ENCODE peak calls at places on chromosomes 4 and X, in seven cellular contexts. One of them, this sample, is unnamed.

GRCh38 chr4:52979020-52979419 is 116.9 kb downstream of the RASL11B start:
- DNase-seq in H9: no peak
- DNase-seq in MCF 10A: peak
- DNase-seq in fibroblast of lung: no peak
- DNase-seq in ovary: no peak
- DNase-seq in cardiac muscle cell: no peak
- DNase-seq in fibroblast of the aortic adventitia: no peak
- DNase-seq in this sample: no peak

GRCh38 chr4:73740353-73740778 is at the start of gene CXCL8:
- DNase-seq in fibroblast of lung: peak
- DNase-seq in cardiac muscle cell: peak
- DNase-seq in ovary: peak
- DNase-seq in MCF 10A: peak
- DNase-seq in fibroblast of the aortic adventitia: peak
- DNase-seq in H9: no peak
- DNase-seq in this sample: no peak

GRCh38 chrX:43633081-43633480 is 23.0 kb upstream of the MAOA start:
- DNase-seq in ovary: no peak
- DNase-seq in H9: no peak
- DNase-seq in cardiac muscle cell: no peak
- DNase-seq in MCF 10A: no peak
- DNase-seq in fibroblast of the aortic adventitia: no peak
- DNase-seq in fibroblast of lung: no peak
- DNase-seq in this sample: no peak

GRCh38 chr4:122356317-122356818 is 22.4 kb upstream of the ADAD1 start:
- DNase-seq in fibroblast of the aortic adventitia: no peak
- DNase-seq in cardiac muscle cell: no peak
- DNase-seq in MCF 10A: no peak
- DNase-seq in fibroblast of lung: no peak
- DNase-seq in H9: no peak
- DNase-seq in ovary: no peak
- DNase-seq in this sample: no peak

GRCh38 chrX:1465261-1466231 is 12.8 kb upstream of the ASMTL start:
- DNase-seq in fibroblast of the aortic adventitia: no peak
- DNase-seq in ovary: no peak
- DNase-seq in fibroblast of lung: no peak
- DNase-seq in H9: peak
- DNase-seq in cardiac muscle cell: no peak
- DNase-seq in MCF 10A: no peak
- DNase-seq in this sample: no peak

GRCh38 chrX:47586043-47586787 is 4.0 kb downstream of the TIMP1 start:
- DNase-seq in cardiac muscle cell: no peak
- DNase-seq in ovary: no peak
- DNase-seq in fibroblast of lung: no peak
- DNase-seq in fibroblast of the aortic adventitia: no peak
- DNase-seq in MCF 10A: no peak
- DNase-seq in H9: no peak
- DNase-seq in this sample: no peak

GRCh38 chrX:64202808-64203320 is 2.6 kb downstream of the AMER1 start:
- DNase-seq in cardiac muscle cell: no peak
- DNase-seq in fibroblast of the aortic adventitia: no peak
- DNase-seq in H9: no peak
- DNase-seq in MCF 10A: no peak
- DNase-seq in ovary: no peak
- DNase-seq in fibroblast of lung: peak
- DNase-seq in this sample: no peak

GRCh38 chr4:38099020-38099600 is 138.9 kb downstream of the PTTG2 start:
- DNase-seq in fibroblast of the aortic adventitia: peak
- DNase-seq in cardiac muscle cell: peak
- DNase-seq in ovary: no peak
- DNase-seq in H9: no peak
- DNase-seq in MCF 10A: no peak
- DNase-seq in fibroblast of lung: no peak
- DNase-seq in this sample: no peak

GRCh38 chrX:24767557-24767956 is 73.8 kb downstream of the POLA1 start:
- DNase-seq in cardiac muscle cell: peak
- DNase-seq in ovary: no peak
- DNase-seq in fibroblast of lung: peak
- DNase-seq in fibroblast of the aortic adventitia: no peak
- DNase-seq in H9: no peak
- DNase-seq in MCF 10A: no peak
- DNase-seq in this sample: no peak

GRCh38 chrX:100289159-100289558 is 120.9 kb downstream of the PCDH19 start:
- DNase-seq in fibroblast of the aortic adventitia: no peak
- DNase-seq in fibroblast of lung: no peak
- DNase-seq in ovary: no peak
- DNase-seq in MCF 10A: no peak
- DNase-seq in cardiac muscle cell: no peak
- DNase-seq in H9: no peak
- DNase-seq in this sample: no peak

GRCh38 chr4:68912807-68913206 is 38.8 kb downstream of the UGT2A3 start:
- DNase-seq in ovary: no peak
- DNase-seq in H9: no peak
- DNase-seq in fibroblast of lung: no peak
- DNase-seq in fibroblast of the aortic adventitia: no peak
- DNase-seq in cardiac muscle cell: no peak
- DNase-seq in MCF 10A: no peak
- DNase-seq in this sample: no peak

GRCh38 chr4:185634066-185634652 is 98.9 kb upstream of the PDLIM3 start:
- DNase-seq in H9: no peak
- DNase-seq in ovary: no peak
- DNase-seq in cardiac muscle cell: no peak
- DNase-seq in fibroblast of lung: no peak
- DNase-seq in MCF 10A: peak
- DNase-seq in fibroblast of the aortic adventitia: no peak
- DNase-seq in this sample: no peak

GRCh38 chr4:173505924-173506779 is 23.9 kb downstream of the HAND2 start:
- DNase-seq in ovary: peak
- DNase-seq in fibroblast of lung: no peak
- DNase-seq in cardiac muscle cell: peak
- DNase-seq in MCF 10A: peak
- DNase-seq in H9: peak
- DNase-seq in fibroblast of the aortic adventitia: peak
- DNase-seq in this sample: peak

GRCh38 chrX:106894392-106894909 is 8.7 kb downstream of the RIPPLY1 start:
- DNase-seq in H9: peak
- DNase-seq in ovary: peak
- DNase-seq in fibroblast of lung: peak
- DNase-seq in cardiac muscle cell: peak
- DNase-seq in MCF 10A: peak
- DNase-seq in fibroblast of the aortic adventitia: peak
- DNase-seq in this sample: peak

GRCh38 chr4:1898681-1899080 is 27.5 kb downstream of the NSD2 start:
- DNase-seq in fibroblast of lung: no peak
- DNase-seq in fibroblast of the aortic adventitia: no peak
- DNase-seq in MCF 10A: no peak
- DNase-seq in ovary: no peak
- DNase-seq in H9: no peak
- DNase-seq in cardiac muscle cell: no peak
- DNase-seq in this sample: no peak

GRCh38 chr4:8647626-8648025 is 55.1 kb downstream of the CPZ start:
- DNase-seq in fibroblast of the aortic adventitia: no peak
- DNase-seq in MCF 10A: no peak
- DNase-seq in cardiac muscle cell: no peak
- DNase-seq in fibroblast of lung: no peak
- DNase-seq in ovary: no peak
- DNase-seq in H9: peak
- DNase-seq in this sample: no peak

GRCh38 chr4:51835079-51835478 is 7.9 kb upstream of the DCUN1D4 start:
- DNase-seq in fibroblast of lung: no peak
- DNase-seq in ovary: no peak
- DNase-seq in cardiac muscle cell: no peak
- DNase-seq in fibroblast of the aortic adventitia: no peak
- DNase-seq in MCF 10A: no peak
- DNase-seq in H9: no peak
- DNase-seq in this sample: no peak

GRCh38 chr4:55405073-55405472 is 9.3 kb downstream of the TMEM165 start:
- DNase-seq in H9: no peak
- DNase-seq in fibroblast of the aortic adventitia: no peak
- DNase-seq in ovary: no peak
- DNase-seq in MCF 10A: no peak
- DNase-seq in fibroblast of lung: no peak
- DNase-seq in cardiac muscle cell: no peak
- DNase-seq in this sample: no peak

GRCh38 chrX:53817548-53817947 is 131.0 kb upstream of the HUWE1 start:
- DNase-seq in cardiac muscle cell: peak
- DNase-seq in H9: no peak
- DNase-seq in fibroblast of the aortic adventitia: no peak
- DNase-seq in fibroblast of lung: no peak
- DNase-seq in MCF 10A: no peak
- DNase-seq in ovary: no peak
- DNase-seq in this sample: no peak

GRCh38 chr4:139403457-139403856 is 50.5 kb upstream of the RAB33B start:
- DNase-seq in fibroblast of lung: no peak
- DNase-seq in ovary: no peak
- DNase-seq in cardiac muscle cell: peak
- DNase-seq in fibroblast of the aortic adventitia: no peak
- DNase-seq in MCF 10A: peak
- DNase-seq in H9: no peak
- DNase-seq in this sample: no peak

DNA sequence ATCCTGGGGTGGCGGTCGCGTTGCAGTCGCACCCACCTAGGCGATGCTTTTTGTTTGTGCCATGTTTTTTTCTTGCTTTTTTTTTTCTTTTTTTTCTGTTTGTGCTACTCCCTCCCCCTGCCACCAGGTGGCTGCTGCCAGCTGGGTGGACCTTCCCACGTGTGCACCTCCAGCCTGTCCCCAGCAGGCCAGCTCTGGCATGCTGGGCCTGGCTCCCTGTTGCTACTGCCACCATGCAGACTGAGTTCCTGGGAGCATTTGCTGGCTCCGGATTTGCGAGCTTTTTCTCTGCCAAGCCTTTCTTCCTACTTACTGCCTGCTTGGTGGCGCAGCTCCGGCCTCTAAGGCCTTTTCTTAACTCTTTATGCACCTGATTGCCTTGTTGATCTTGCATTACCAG is 161.2 kb upstream of the WDFY3 start:
- DNase-seq in fibroblast of the aortic adventitia: no peak
- DNase-seq in H9: peak
- DNase-seq in MCF 10A: peak
- DNase-seq in ovary: no peak
- DNase-seq in fibroblast of lung: peak
- DNase-seq in cardiac muscle cell: peak
- DNase-seq in this sample: peak
- TF ChIP-seq CTCF in fibroblast of the aortic adventitia: peak
- TF ChIP-seq CTCF in H9: peak
- TF ChIP-seq CTCF in MCF 10A: peak
- TF ChIP-seq CTCF in ovary: no peak
- TF ChIP-seq CTCF in fibroblast of lung: peak
- TF ChIP-seq CTCF in cardiac muscle cell: peak
- TF ChIP-seq CTCF in this sample: peak

GRCh38 chr4:48250343-48250742 is 19.3 kb downstream of the TEC start:
- DNase-seq in fibroblast of lung: no peak
- DNase-seq in MCF 10A: no peak
- DNase-seq in H9: no peak
- DNase-seq in fibroblast of the aortic adventitia: no peak
- DNase-seq in ovary: no peak
- DNase-seq in cardiac muscle cell: no peak
- DNase-seq in this sample: no peak
- TF ChIP-seq CTCF in fibroblast of lung: no peak
- TF ChIP-seq CTCF in MCF 10A: no peak
- TF ChIP-seq CTCF in H9: no peak
- TF ChIP-seq CTCF in fibroblast of the aortic adventitia: no peak
- TF ChIP-seq CTCF in ovary: no peak
- TF ChIP-seq CTCF in cardiac muscle cell: no peak
- TF ChIP-seq CTCF in this sample: no peak

DNA sequence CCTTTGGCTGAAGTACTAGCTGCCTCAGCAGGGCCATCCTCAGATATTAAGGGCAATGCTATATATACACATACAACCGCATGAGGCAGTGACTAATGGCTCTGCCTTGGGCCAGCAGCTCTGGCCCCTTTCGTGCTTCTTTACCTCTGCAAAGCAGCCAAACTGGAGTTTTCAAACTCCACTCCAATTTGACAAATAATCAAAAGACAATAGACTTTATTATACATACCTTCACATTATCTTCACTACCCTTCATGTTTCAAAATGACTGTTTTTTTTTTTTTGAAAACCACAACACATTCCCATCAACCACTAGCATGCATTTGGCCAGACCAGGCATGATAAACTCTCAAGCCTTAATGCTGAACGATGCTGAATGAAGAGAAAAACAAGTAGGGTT is 187.7 kb downstream of the ENOX2 start:
- DNase-seq in cardiac muscle cell: peak
- DNase-seq in MCF 10A: no peak
- DNase-seq in H9: no peak
- DNase-seq in fibroblast of the aortic adventitia: peak
- DNase-seq in ovary: no peak
- DNase-seq in fibroblast of lung: peak
- DNase-seq in this sample: no peak
- TF ChIP-seq CTCF in cardiac muscle cell: no peak
- TF ChIP-seq CTCF in MCF 10A: no peak
- TF ChIP-seq CTCF in H9: no peak
- TF ChIP-seq CTCF in fibroblast of the aortic adventitia: no peak
- TF ChIP-seq CTCF in ovary: no peak
- TF ChIP-seq CTCF in fibroblast of lung: no peak
- TF ChIP-seq CTCF in this sample: no peak

GRCh38 chr4:26490111-26490979 is at the start of gene CCKAR:
- DNase-seq in fibroblast of the aortic adventitia: no peak
- DNase-seq in H9: no peak
- DNase-seq in MCF 10A: no peak
- DNase-seq in cardiac muscle cell: no peak
- DNase-seq in fibroblast of lung: peak
- DNase-seq in ovary: no peak
- DNase-seq in this sample: no peak

GRCh38 chr4:26490980-26491284 is 648 bp upstream of the CCKAR start:
- DNase-seq in fibroblast of the aortic adventitia: no peak
- DNase-seq in fibroblast of lung: no peak
- DNase-seq in H9: no peak
- DNase-seq in ovary: no peak
- DNase-seq in MCF 10A: no peak
- DNase-seq in cardiac muscle cell: no peak
- DNase-seq in this sample: no peak

GRCh38 chr4:26493461-26493860 is 3.2 kb upstream of the CCKAR start:
- DNase-seq in MCF 10A: no peak
- DNase-seq in fibroblast of the aortic adventitia: no peak
- DNase-seq in cardiac muscle cell: no peak
- DNase-seq in ovary: no peak
- DNase-seq in H9: no peak
- DNase-seq in fibroblast of lung: no peak
- DNase-seq in this sample: no peak

GRCh38 chr4:26491449-26492170 is 1.3 kb upstream of the CCKAR start:
- DNase-seq in ovary: no peak
- DNase-seq in cardiac muscle cell: no peak
- DNase-seq in MCF 10A: no peak
- DNase-seq in fibroblast of lung: no peak
- DNase-seq in H9: no peak
- DNase-seq in fibroblast of the aortic adventitia: no peak
- DNase-seq in this sample: no peak

GRCh38 chr4:26496207-26496783 is 6.0 kb upstream of the CCKAR start:
- DNase-seq in MCF 10A: no peak
- DNase-seq in ovary: no peak
- DNase-seq in fibroblast of the aortic adventitia: no peak
- DNase-seq in cardiac muscle cell: no peak
- DNase-seq in fibroblast of lung: no peak
- DNase-seq in H9: no peak
- DNase-seq in this sample: no peak
- TF ChIP-seq CTCF in MCF 10A: no peak
- TF ChIP-seq CTCF in ovary: no peak
- TF ChIP-seq CTCF in fibroblast of the aortic adventitia: peak
- TF ChIP-seq CTCF in cardiac muscle cell: no peak
- TF ChIP-seq CTCF in fibroblast of lung: peak
- TF ChIP-seq CTCF in H9: no peak
- TF ChIP-seq CTCF in this sample: no peak

This sample was measured in glutamatergic neuron.